ENCODE peak calls at places on chromosomes 5 and 9, in four cellular contexts. Y is transverse colon, C is adrenal gland, D is cardiac muscle cell. G is an unnamed sample.
A peak's percentile ranks its signal among the peaks of the same experiment; 100 is the strongest.

GRCh38 chr5:56607074-56607473 is 208.3 kb upstream of the MAP3K1 start:
- DNase-seq in Y (no peak), C (no peak), D (no peak), G (no peak)

GRCh38 chr5:133328800-133329199 is 277.0 kb downstream of the HSPA4 start:
- DNase-seq in Y (no peak), C (no peak), D (no peak), G (no peak)

GRCh38 chr5:161966544-161966943 is 101.0 kb upstream of the GABRG2 start:
- DNase-seq in Y (no peak), C (no peak), D (no peak), G (no peak)

GRCh38 chr9:114929166-114929565 is 1.2 kb downstream of the TNFSF8 start:
- DNase-seq in Y (no peak), C (no peak), D (no peak), G (no peak)

GRCh38 chr9:29150606-29151005 is 1577.3 kb upstream of the C9orf72 start:
- DNase-seq in Y (no peak), C (no peak), D (peak; percentile 16), G (no peak)

GRCh38 chr5:68533571-68534051 is 318.1 kb downstream of the PIK3R1 start:
- DNase-seq in Y (peak; percentile 41), C (no peak), D (no peak), G (peak; percentile 79)

GRCh38 chr9:99000480-99001395 is 57.0 kb downstream of the COL15A1 start:
- DNase-seq in Y (peak; percentile 51), C (peak; percentile 62), D (peak; percentile 88), G (peak; percentile 50)

GRCh38 chr9:7935666-7936065 is 136.1 kb upstream of the DMAC1 start:
- DNase-seq in Y (no peak), C (no peak), D (no peak), G (no peak)

GRCh38 chr9:127991017-127991756 is 10.4 kb upstream of the EEIG1 start:
- DNase-seq in Y (peak; percentile 87), C (no peak), D (no peak), G (peak; percentile 84)

GRCh38 chr5:15607076-15607475 is 107.1 kb downstream of the FBXL7 start:
- DNase-seq in Y (no peak), C (no peak), D (no peak), G (no peak)

GRCh38 chr9:134670042-134670525 is 28.5 kb downstream of the COL5A1 start:
- DNase-seq in Y (no peak), C (no peak), D (peak; percentile 79), G (no peak)

GRCh38 chr9:98451576-98451975 is 196.1 kb upstream of the TBC1D2 start:
- DNase-seq in Y (no peak), C (no peak), D (no peak), G (no peak)

GRCh38 chr5:181164076-181164952 is 16.9 kb downstream of the OR2V2 start:
- DNase-seq in Y (no peak), C (no peak), D (peak; percentile 30), G (no peak)

DNA sequence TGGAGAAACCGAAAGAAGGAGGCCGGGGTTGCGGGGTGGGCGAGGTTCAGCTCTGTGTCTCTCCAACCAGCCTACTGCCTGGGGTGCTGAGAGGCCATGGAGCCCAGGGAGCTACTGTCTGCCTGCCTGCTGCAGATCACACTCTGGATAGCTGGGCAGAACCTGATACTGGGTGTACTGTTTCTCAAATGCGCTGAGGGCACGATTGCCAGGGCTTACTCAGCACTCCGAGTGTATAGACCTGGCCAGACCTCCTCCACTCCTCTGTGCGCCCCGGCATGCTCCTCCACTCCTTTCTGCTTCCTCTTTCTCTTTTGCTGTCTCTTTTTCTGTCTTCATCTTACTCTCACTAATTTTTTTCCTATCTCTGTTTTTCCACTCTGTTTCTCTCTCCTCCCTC is 215.1 kb downstream of the PAPPA start:
- DNase-seq in Y (no peak), C (no peak), D (no peak), G (no peak)
- H3K27ac ChIP-seq in Y (no peak overlapping the region), C (no peak overlapping the region), D (no peak overlapping the region), G (no peak overlapping the region)

GRCh38 chr5:143870871-143871632 is 59.1 kb downstream of the HMHB1 start:
- DNase-seq in Y (peak; percentile 12), C (no peak), D (no peak), G (no peak)
- H3K27ac ChIP-seq in Y (no peak overlapping the region), C (no peak overlapping the region), D (no peak overlapping the region), G (no peak overlapping the region)

GRCh38 chr5:66720776-66721175 is 124.6 kb downstream of the MAST4 start:
- DNase-seq in Y (no peak), C (no peak), D (no peak), G (no peak)

GRCh38 chr5:66717455-66718373 is 121.5 kb downstream of the MAST4 start:
- DNase-seq in Y (no peak), C (no peak), D (no peak), G (no peak)

GRCh38 chr5:66713998-66714397 is 117.8 kb downstream of the MAST4 start:
- DNase-seq in Y (no peak), C (no peak), D (peak; percentile 41), G (no peak)

GRCh38 chr5:66722653-66723052 is 126.5 kb downstream of the MAST4 start:
- DNase-seq in Y (no peak), C (no peak), D (no peak), G (no peak)

GRCh38 chr5:66718374-66718977 is 122.3 kb downstream of the MAST4 start:
- DNase-seq in Y (no peak), C (no peak), D (no peak), G (no peak)
- H3K27ac ChIP-seq in Y (no peak overlapping the region), C (no peak overlapping the region), D (no peak overlapping the region), G (no peak overlapping the region)

GRCh38 chr5:87776785-87777184 is 364.1 kb upstream of the CCNH start:
- DNase-seq in Y (no peak), C (no peak), D (no peak), G (no peak)

GRCh38 chr5:87784869-87785268 is 372.1 kb upstream of the CCNH start:
- DNase-seq in Y (no peak), C (no peak), D (no peak), G (no peak)

GRCh38 chr5:87780831-87781760 is 368.4 kb upstream of the CCNH start:
- DNase-seq in Y (peak; percentile 76), C (peak; percentile 87), D (peak; percentile 89), G (peak; percentile 78)
- H3K27ac ChIP-seq in Y (no peak overlapping the region), C (no peak overlapping the region), D (no peak overlapping the region), G (no peak overlapping the region)

GRCh38 chr9:137082222-137082924 is 4.4 kb upstream of the MAN1B1 start:
- DNase-seq in Y (no peak), C (no peak), D (no peak), G (no peak)

GRCh38 chr9:137083418-137084004 is 3.3 kb upstream of the MAN1B1 start:
- DNase-seq in Y (peak; percentile 42), C (peak; percentile 93), D (peak; percentile 94), G (no peak)

GRCh38 chr9:137084526-137084925 is 2.3 kb upstream of the MAN1B1 start:
- DNase-seq in Y (no peak), C (peak; percentile 41), D (no peak), G (no peak)

GRCh38 chr9:137080260-137081122 is 3.2 kb downstream of the UAP1L1 start:
- DNase-seq in Y (no peak), C (no peak), D (no peak), G (no peak)

DNA sequence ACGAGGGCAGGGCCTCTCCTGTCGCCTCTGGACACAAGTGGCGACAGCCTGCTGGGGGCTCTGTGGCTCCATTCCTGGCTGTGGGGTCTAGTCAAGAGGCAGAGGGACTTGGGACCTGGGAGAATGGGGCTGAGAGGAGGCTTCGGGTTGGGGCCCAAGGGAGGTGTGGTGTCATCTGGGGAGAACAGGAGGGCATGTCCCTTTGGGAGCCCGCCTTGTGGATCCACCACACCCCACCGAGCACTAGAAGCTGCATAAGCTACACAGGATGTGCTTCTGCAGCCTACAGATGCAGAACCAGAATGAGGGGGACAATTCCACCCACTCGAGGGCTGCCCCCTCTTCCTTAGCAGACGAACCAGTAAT is 3.9 kb upstream of the MAN1B1 start:
- DNase-seq in Y (no peak), C (no peak), D (no peak), G (no peak)
- H3K27ac ChIP-seq in Y (peak overlapping the region; percentile 54), C (peak overlapping the region; percentile 16), D (no peak overlapping the region), G (peak overlapping the region; percentile 27)

GRCh38 chr9:131020862-131021261 is 11.9 kb downstream of the LAMC3 start:
- DNase-seq in Y (no peak), C (no peak), D (peak; percentile 22), G (no peak)
- H3K27ac ChIP-seq in Y (peak overlapping the region; percentile 43), C (no peak overlapping the region), D (no peak overlapping the region), G (no peak overlapping the region)

DNA sequence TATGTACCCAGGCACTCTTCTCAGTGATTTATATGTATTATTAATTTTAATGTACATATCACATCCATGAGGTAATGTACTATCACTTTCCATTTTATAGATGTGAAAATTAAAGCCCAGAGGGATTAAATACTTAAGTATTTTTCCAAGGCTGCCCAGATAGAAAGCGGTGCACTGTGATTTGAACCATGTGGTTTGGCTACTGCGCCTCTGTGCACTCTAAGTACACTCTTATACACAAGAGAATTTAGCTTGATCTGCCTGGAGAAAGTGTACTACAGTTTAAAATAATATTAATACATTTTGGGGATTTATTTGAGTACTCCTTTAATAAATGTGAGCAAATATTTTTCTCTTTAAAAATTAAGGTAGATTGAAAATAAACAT is 360.4 kb upstream of the ACTBL2 start:
- DNase-seq in Y (no peak), C (no peak), D (no peak), G (no peak)
- H3K27ac ChIP-seq in Y (no peak overlapping the region), C (no peak overlapping the region), D (no peak overlapping the region), G (no peak overlapping the region)

G was measured in colonic mucosa.